ENCODE peak calls at places on chromosomes 16 and 17, in five cellular contexts. Z, D, W, V and A are unnamed samples.

GRCh38 chr17:44333371-44333770 is 8.7 kb upstream of the SLC25A39 start:
- DNase-seq in V (no peak), Z (no peak), D (no peak), W (no peak), A (no peak)

GRCh38 chr17:81116704-81117103 is 48.6 kb upstream of the PVALEF start:
- DNase-seq in V (no peak), Z (no peak), W (no peak), D (no peak), A (no peak)

GRCh38 chr16:53744449-53744848 is 40.5 kb downstream of the FTO start:
- DNase-seq in W (no peak), D (peak), V (no peak), Z (no peak), A (no peak)

GRCh38 chr16:3317315-3317999 is 12.2 kb downstream of the ZNF75A start:
- DNase-seq in W (no peak), V (no peak), Z (no peak), D (no peak), A (peak)

GRCh38 chr16:84804326-84804725 is 15.5 kb upstream of the CRISPLD2 start:
- DNase-seq in D (no peak), V (no peak), Z (no peak), W (no peak), A (no peak)

GRCh38 chr17:45813051-45813731 is 29.1 kb downstream of the CRHR1 start:
- DNase-seq in D (no peak), W (peak), Z (no peak), V (no peak), A (no peak)

GRCh38 chr16:801584-802363 is 1.2 kb upstream of the GNG13 start:
- DNase-seq in D (no peak), Z (no peak), W (no peak), V (no peak), A (no peak)

GRCh38 chr17:57957120-57957850 is 2.1 kb upstream of the CUEDC1 start:
- DNase-seq in W (no peak), V (peak), D (no peak), Z (no peak), A (no peak)

GRCh38 chr16:83928341-83929055 is 24.5 kb upstream of the OSGIN1 start:
- DNase-seq in Z (no peak), W (no peak), D (no peak), V (no peak), A (peak)

GRCh38 chr16:85430523-85431381 is 182.4 kb upstream of the GSE1 start:
- DNase-seq in V (no peak), W (no peak), Z (no peak), D (no peak), A (no peak)

GRCh38 chr16:27189335-27189972 is 13.9 kb upstream of the KDM8 start:
- DNase-seq in D (no peak), Z (no peak), W (no peak), V (no peak), A (no peak)

GRCh38 chr17:8846768-8847211 is 20.7 kb downstream of the PIK3R6 start:
- DNase-seq in W (no peak), V (no peak), Z (no peak), D (no peak), A (peak)

GRCh38 chr17:31918701-31919128 is 17.2 kb upstream of the UTP6 start:
- DNase-seq in W (no peak), Z (no peak), V (no peak), D (no peak), A (no peak)

GRCh38 chr16:79463839-79464238 is 136.7 kb downstream of the MAF start:
- DNase-seq in Z (no peak), V (no peak), W (no peak), D (no peak), A (no peak)

GRCh38 chr16:17368511-17368910 is 102.2 kb downstream of the XYLT1 start:
- DNase-seq in V (no peak), W (no peak), Z (no peak), D (no peak), A (peak)

GRCh38 chr17:48725005-48725293 is 2.0 kb downstream of the PRAC2 start:
- DNase-seq in Z (no peak), D (no peak), V (no peak), W (no peak), A (no peak)

GRCh38 chr17:28765038-28765437 is 21.2 kb downstream of the TRAF4 start:
- DNase-seq in Z (no peak), V (no peak), D (no peak), W (no peak), A (no peak)

GRCh38 chr16:24844101-24845030 is 1.4 kb upstream of the SLC5A11 start:
- DNase-seq in W (no peak), Z (no peak), V (peak), D (no peak), A (peak)